ENCODE peak calls at places on chromosomes 13 and 19, in five cellular contexts. One of them, this sample, is unnamed.

GRCh38 chr13:62167650-62168172 is 752.1 kb upstream of the PCDH20 start:
- DNase-seq in A549: no peak
- DNase-seq in heart left ventricle: no peak
- DNase-seq in AG09309: no peak
- DNase-seq in lower leg skin: no peak
- DNase-seq in this sample: no peak

GRCh38 chr13:25062479-25062878 is 33.5 kb upstream of the PABPC3 start:
- DNase-seq in lower leg skin: no peak
- DNase-seq in A549: peak; percentile 12
- DNase-seq in AG09309: no peak
- DNase-seq in heart left ventricle: no peak
- DNase-seq in this sample: no peak

GRCh38 chr19:45469835-45470146 is 2.0 kb downstream of the FOSB start:
- DNase-seq in heart left ventricle: no peak
- DNase-seq in lower leg skin: no peak
- DNase-seq in AG09309: no peak
- DNase-seq in A549: no peak
- DNase-seq in this sample: no peak

GRCh38 chr13:105908581-105908980 is 626.9 kb downstream of the EFNB2 start:
- DNase-seq in heart left ventricle: no peak
- DNase-seq in AG09309: no peak
- DNase-seq in lower leg skin: no peak
- DNase-seq in A549: no peak
- DNase-seq in this sample: no peak

GRCh38 chr19:52542984-52543664 is 15.7 kb downstream of the ZNF808 start:
- DNase-seq in lower leg skin: no peak
- DNase-seq in heart left ventricle: no peak
- DNase-seq in A549: no peak
- DNase-seq in AG09309: no peak
- DNase-seq in this sample: no peak

GRCh38 chr13:36192166-36192565 is 22.2 kb downstream of the SOHLH2 start:
- DNase-seq in lower leg skin: no peak
- DNase-seq in AG09309: no peak
- DNase-seq in A549: no peak
- DNase-seq in heart left ventricle: no peak
- DNase-seq in this sample: no peak

GRCh38 chr19:33302175-33302973 is at the start of gene CEBPA:
- DNase-seq in A549: peak; percentile 93
- DNase-seq in lower leg skin: no peak
- DNase-seq in heart left ventricle: peak; percentile 75
- DNase-seq in AG09309: no peak
- DNase-seq in this sample: no peak

GRCh38 chr13:31909889-31910551 is 121.6 kb upstream of the FRY start:
- DNase-seq in heart left ventricle: peak; percentile 41
- DNase-seq in A549: peak; percentile 47
- DNase-seq in AG09309: no peak
- DNase-seq in lower leg skin: peak; percentile 42
- DNase-seq in this sample: peak; percentile 54

GRCh38 chr13:68081051-68081450 is 850.9 kb upstream of the PCDH9 start:
- DNase-seq in heart left ventricle: no peak
- DNase-seq in A549: no peak
- DNase-seq in lower leg skin: no peak
- DNase-seq in AG09309: no peak
- DNase-seq in this sample: no peak

GRCh38 chr13:75129331-75129730 is 352.6 kb downstream of the TBC1D4 start:
- DNase-seq in A549: no peak
- DNase-seq in lower leg skin: no peak
- DNase-seq in heart left ventricle: no peak
- DNase-seq in AG09309: peak; percentile 55
- DNase-seq in this sample: no peak

GRCh38 chr13:97566907-97567306 is 132.9 kb downstream of the RAP2A start:
- DNase-seq in A549: no peak
- DNase-seq in heart left ventricle: no peak
- DNase-seq in AG09309: no peak
- DNase-seq in lower leg skin: no peak
- DNase-seq in this sample: no peak

GRCh38 chr13:72545030-72545719 is 182.3 kb downstream of the MZT1 start:
- DNase-seq in AG09309: no peak
- DNase-seq in heart left ventricle: no peak
- DNase-seq in A549: no peak
- DNase-seq in lower leg skin: no peak
- DNase-seq in this sample: no peak

GRCh38 chr19:17530586-17530985 is 19.1 kb downstream of the PGLS start:
- DNase-seq in AG09309: no peak
- DNase-seq in heart left ventricle: no peak
- DNase-seq in lower leg skin: no peak
- DNase-seq in A549: no peak
- DNase-seq in this sample: no peak

GRCh38 chr13:33411312-33411711 is 125.8 kb upstream of the STARD13 start:
- DNase-seq in lower leg skin: no peak
- DNase-seq in AG09309: no peak
- DNase-seq in A549: no peak
- DNase-seq in heart left ventricle: no peak
- DNase-seq in this sample: no peak

GRCh38 chr13:36124236-36124822 is 6.9 kb downstream of the DCLK1 start:
- DNase-seq in heart left ventricle: no peak
- DNase-seq in A549: no peak
- DNase-seq in lower leg skin: no peak
- DNase-seq in AG09309: peak; percentile 44
- DNase-seq in this sample: peak; percentile 89

GRCh38 chr19:18023596-18024212 is 15.7 kb downstream of the ARRDC2 start:
- DNase-seq in A549: no peak
- DNase-seq in lower leg skin: peak; percentile 90
- DNase-seq in AG09309: no peak
- DNase-seq in heart left ventricle: peak; percentile 92
- DNase-seq in this sample: no peak

GRCh38 chr13:112748947-112749346 is 59.1 kb downstream of the ATP11A start:
- DNase-seq in AG09309: no peak
- DNase-seq in lower leg skin: peak; percentile 37
- DNase-seq in A549: no peak
- DNase-seq in heart left ventricle: peak; percentile 72
- DNase-seq in this sample: no peak

GRCh38 chr19:33110201-33110910 is 21.6 kb upstream of the WDR88 start:
- DNase-seq in lower leg skin: no peak
- DNase-seq in AG09309: no peak
- DNase-seq in heart left ventricle: no peak
- DNase-seq in A549: peak; percentile 39
- DNase-seq in this sample: peak; percentile 27

GRCh38 chr13:36986462-36987240 is 12.5 kb downstream of the ALG5 start:
- DNase-seq in AG09309: no peak
- DNase-seq in A549: no peak
- DNase-seq in lower leg skin: no peak
- DNase-seq in heart left ventricle: no peak
- DNase-seq in this sample: no peak

GRCh38 chr13:91922969-91923592 is 524.7 kb downstream of the GPC5 start:
- DNase-seq in AG09309: no peak
- DNase-seq in A549: no peak
- DNase-seq in lower leg skin: no peak
- DNase-seq in heart left ventricle: no peak
- DNase-seq in this sample: no peak
- TF ChIP-seq CTCF in AG09309: no peak
- TF ChIP-seq CTCF in A549: no peak
- TF ChIP-seq CTCF in lower leg skin: no peak
- TF ChIP-seq CTCF in heart left ventricle: no peak
- TF ChIP-seq CTCF in this sample: peak; percentile 21

DNA sequence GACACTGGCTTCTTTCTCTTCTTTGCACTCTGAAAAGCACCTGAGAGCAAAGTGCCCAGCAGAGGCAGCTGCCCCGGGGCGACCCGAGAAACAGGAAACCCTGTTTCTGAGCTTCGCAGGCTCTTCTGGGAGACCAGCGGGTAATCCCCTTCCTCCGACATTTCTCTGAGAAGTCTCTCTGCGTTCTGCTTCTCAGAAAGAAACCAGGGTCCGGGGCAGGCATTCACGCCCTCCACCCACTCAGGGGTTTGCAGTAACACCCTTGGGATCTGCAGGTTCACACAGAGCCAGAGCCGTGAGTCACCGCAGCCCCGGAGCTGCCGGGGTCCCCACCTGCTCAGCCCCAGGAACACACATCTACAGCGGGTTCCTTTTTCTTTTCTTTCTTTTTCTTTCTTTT is 86.0 kb downstream of the GADD45B start:
- DNase-seq in A549: no peak
- DNase-seq in lower leg skin: no peak
- DNase-seq in AG09309: no peak
- DNase-seq in heart left ventricle: peak; percentile 16
- DNase-seq in this sample: no peak
- H3K4me3 ChIP-seq in A549: no peak overlapping the region
- H3K4me3 ChIP-seq in lower leg skin: no peak overlapping the region
- H3K4me3 ChIP-seq in AG09309: no peak overlapping the region
- H3K4me3 ChIP-seq in heart left ventricle: no peak overlapping the region
- H3K4me3 ChIP-seq in this sample: no peak overlapping the region

GRCh38 chr19:13920940-13921744 is 15.1 kb downstream of the CC2D1A start:
- DNase-seq in A549: peak; percentile 76
- DNase-seq in lower leg skin: no peak
- DNase-seq in heart left ventricle: no peak
- DNase-seq in AG09309: no peak
- DNase-seq in this sample: no peak

GRCh38 chr19:13914777-13915176 is 8.8 kb downstream of the CC2D1A start:
- DNase-seq in AG09309: no peak
- DNase-seq in heart left ventricle: no peak
- DNase-seq in A549: no peak
- DNase-seq in lower leg skin: no peak
- DNase-seq in this sample: no peak

GRCh38 chr19:13920524-13920923 is 14.5 kb downstream of the CC2D1A start:
- DNase-seq in A549: no peak
- DNase-seq in heart left ventricle: no peak
- DNase-seq in lower leg skin: no peak
- DNase-seq in AG09309: no peak
- DNase-seq in this sample: no peak

GRCh38 chr19:13918726-13919411 is 12.9 kb downstream of the CC2D1A start:
- DNase-seq in heart left ventricle: no peak
- DNase-seq in A549: no peak
- DNase-seq in AG09309: no peak
- DNase-seq in lower leg skin: no peak
- DNase-seq in this sample: no peak

DNA sequence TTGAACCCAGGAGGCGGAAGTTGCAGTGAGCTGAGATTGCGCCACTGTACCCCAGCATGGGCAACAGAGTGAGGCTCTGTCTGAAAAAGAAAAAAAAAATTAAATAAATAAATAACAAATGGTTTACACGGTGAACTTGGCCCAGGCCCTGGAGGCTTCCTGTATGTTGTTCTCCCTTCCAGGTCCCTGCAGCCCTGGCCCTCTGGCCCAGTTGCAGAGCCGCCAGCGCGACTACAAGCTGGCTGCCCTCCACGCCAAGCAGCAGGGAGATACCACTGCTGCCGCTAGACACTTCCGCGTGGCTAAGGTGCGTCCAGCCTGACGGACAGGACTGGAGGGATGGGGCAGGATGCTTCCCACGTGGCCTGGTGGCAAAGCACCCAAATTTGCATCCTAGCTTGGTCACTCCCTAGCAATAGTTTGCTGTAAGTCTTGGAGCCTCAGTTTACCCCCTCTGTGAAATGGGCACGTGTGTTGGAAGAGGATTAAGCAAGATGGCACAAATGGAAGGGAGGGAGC is 11.9 kb downstream of the CC2D1A start:
- DNase-seq in AG09309: no peak
- DNase-seq in A549: no peak
- DNase-seq in heart left ventricle: peak; percentile 62
- DNase-seq in lower leg skin: no peak
- DNase-seq in this sample: no peak
- TF ChIP-seq CTCF in AG09309: no peak
- TF ChIP-seq CTCF in A549: no peak
- TF ChIP-seq CTCF in heart left ventricle: no peak
- TF ChIP-seq CTCF in lower leg skin: no peak
- TF ChIP-seq CTCF in this sample: no peak

GRCh38 chr19:48481191-48481500 is 12.0 kb downstream of the CYTH2 start:
- DNase-seq in A549: no peak
- DNase-seq in heart left ventricle: no peak
- DNase-seq in lower leg skin: no peak
- DNase-seq in AG09309: no peak
- DNase-seq in this sample: peak; percentile 12

GRCh38 chr19:48480476-48481190 is 11.5 kb downstream of the CYTH2 start:
- DNase-seq in AG09309: no peak
- DNase-seq in A549: no peak
- DNase-seq in lower leg skin: no peak
- DNase-seq in heart left ventricle: peak; percentile 63
- DNase-seq in this sample: no peak

GRCh38 chr19:48479686-48480085 is 10.5 kb downstream of the CYTH2 start:
- DNase-seq in heart left ventricle: no peak
- DNase-seq in lower leg skin: no peak
- DNase-seq in AG09309: no peak
- DNase-seq in A549: no peak
- DNase-seq in this sample: no peak

GRCh38 chr19:48478339-48479061 is 9.3 kb downstream of the CYTH2 start:
- DNase-seq in AG09309: no peak
- DNase-seq in A549: no peak
- DNase-seq in heart left ventricle: no peak
- DNase-seq in lower leg skin: no peak
- DNase-seq in this sample: no peak

DNA sequence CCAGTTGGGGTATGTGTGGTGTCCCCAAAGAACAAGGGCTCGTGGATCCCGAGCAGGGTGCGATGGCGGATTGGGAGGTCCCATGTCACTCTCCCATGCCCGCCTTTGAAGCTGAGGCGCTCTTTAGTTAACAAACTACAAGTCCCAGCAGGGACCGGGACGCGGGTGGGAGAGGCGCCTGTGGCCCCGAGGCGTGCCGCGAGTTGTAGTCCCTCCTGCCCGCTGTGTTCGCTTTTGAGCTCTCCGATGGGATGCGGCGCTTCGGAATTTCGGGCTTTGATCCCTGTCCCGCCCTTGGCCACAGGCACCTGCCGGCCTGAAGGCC is 10.9 kb downstream of the CYTH2 start:
- DNase-seq in A549: no peak
- DNase-seq in heart left ventricle: peak; percentile 73
- DNase-seq in lower leg skin: no peak
- DNase-seq in AG09309: no peak
- DNase-seq in this sample: no peak
- H3K4me3 ChIP-seq in A549: no peak overlapping the region
- H3K4me3 ChIP-seq in heart left ventricle: peak overlapping the region; percentile 60
- H3K4me3 ChIP-seq in lower leg skin: peak overlapping the region; percentile 32
- H3K4me3 ChIP-seq in AG09309: peak overlapping the region; percentile 41
- H3K4me3 ChIP-seq in this sample: peak overlapping the region; percentile 41

DNA sequence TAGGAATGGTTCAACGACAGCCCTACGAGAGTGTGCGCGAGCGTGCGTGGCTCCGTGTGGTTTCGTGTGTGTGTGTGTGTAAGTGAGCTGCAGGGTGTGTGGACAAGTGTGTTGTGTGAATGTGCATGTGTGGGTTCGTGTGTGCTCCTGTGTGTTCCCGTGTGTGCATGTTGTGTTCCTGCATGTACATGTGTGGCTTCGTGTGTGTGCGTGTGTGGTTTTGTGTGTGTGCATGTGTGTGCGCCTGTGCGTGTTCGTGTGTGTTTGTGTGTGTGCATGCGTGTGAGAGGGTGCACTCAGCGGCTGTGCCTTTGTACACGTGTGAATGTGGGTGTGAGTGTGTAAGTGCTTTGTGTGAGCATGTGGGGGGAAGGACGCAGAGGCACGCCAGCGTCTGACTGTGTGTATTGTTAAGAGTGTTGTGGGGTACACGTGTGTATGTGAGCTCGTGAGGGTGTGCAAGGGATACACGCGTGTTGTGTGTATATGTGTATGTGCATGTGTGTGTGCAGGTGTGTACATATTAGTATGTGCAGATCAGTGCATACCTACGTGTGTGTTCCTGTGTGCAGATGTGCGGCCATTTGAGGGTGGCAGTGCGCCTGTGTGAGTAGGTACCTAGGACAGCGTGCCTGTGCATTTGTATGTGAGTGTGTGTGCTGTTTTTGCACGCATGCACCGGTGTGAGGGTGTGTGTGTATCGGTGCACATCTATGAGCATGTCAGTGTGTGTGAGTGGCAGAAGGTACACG is 24.3 kb upstream of the ONECUT3 start:
- DNase-seq in AG09309: no peak
- DNase-seq in A549: no peak
- DNase-seq in lower leg skin: no peak
- DNase-seq in heart left ventricle: no peak
- DNase-seq in this sample: no peak
- TF ChIP-seq CTCF in AG09309: no peak
- TF ChIP-seq CTCF in A549: no peak
- TF ChIP-seq CTCF in lower leg skin: no peak
- TF ChIP-seq CTCF in heart left ventricle: no peak
- TF ChIP-seq CTCF in this sample: no peak

This sample was measured in astrocyte of the cerebellum.